ENCODE peak calls at places on chromosome 15, in five cellular contexts. W, A, D, F and Y are unnamed samples.

GRCh38 chr15:70792171-70792573 is 28.8 kb upstream of the UACA start:
- DNase-seq in W (peak; percentile 81), A (no peak), D (no peak), F (no peak), Y (peak; percentile 53)

GRCh38 chr15:67882487-67883227 is 42.8 kb upstream of the RNU6-1 start:
- DNase-seq in W (no peak), A (no peak), D (no peak), F (no peak), Y (peak; percentile 42)

GRCh38 chr15:38035701-38036100 is 101.3 kb downstream of the TMCO5A start:
- DNase-seq in W (peak; percentile 45), A (no peak), D (no peak), F (no peak), Y (no peak)

GRCh38 chr15:56393277-56393676 is 28.1 kb downstream of the TEX9 start:
- DNase-seq in W (no peak), A (no peak), D (no peak), F (no peak), Y (no peak)

GRCh38 chr15:34581043-34581365 is 2.4 kb downstream of the GOLGA8B start:
- DNase-seq in W (no peak), A (no peak), D (no peak), F (no peak), Y (no peak)

GRCh38 chr15:78477295-78477694 is 30.1 kb upstream of the HYKK start:
- DNase-seq in W (no peak), A (no peak), D (no peak), F (no peak), Y (no peak)

GRCh38 chr15:72846027-72846426 is 62.5 kb upstream of the ADPGK start:
- DNase-seq in W (peak; percentile 8), A (no peak), D (no peak), F (no peak), Y (peak; percentile 52)

GRCh38 chr15:35748105-35748504 is 202.1 kb upstream of the DPH6 start:
- DNase-seq in W (no peak), A (no peak), D (no peak), F (no peak), Y (no peak)

GRCh38 chr15:36362508-36362907 is 216.9 kb upstream of the CDIN1 start:
- DNase-seq in W (peak; percentile 63), A (no peak), D (no peak), F (no peak), Y (peak; percentile 23)

GRCh38 chr15:57559875-57560274 is 31.8 kb upstream of the MYZAP start:
- DNase-seq in W (peak; percentile 67), A (peak; percentile 55), D (peak; percentile 49), F (peak; percentile 48), Y (peak; percentile 48)

GRCh38 chr15:92952451-92952850 is 52.3 kb downstream of the CHD2 start:
- DNase-seq in W (no peak), A (no peak), D (no peak), F (no peak), Y (no peak)

GRCh38 chr15:64854041-64854440 is 12.3 kb downstream of the PLEKHO2 start:
- DNase-seq in W (no peak), A (no peak), D (no peak), F (no peak), Y (no peak)

GRCh38 chr15:96331942-96332853 is 1.7 kb downstream of the NR2F2 start:
- DNase-seq in W (peak; percentile 66), A (peak; percentile 70), D (no peak), F (no peak), Y (peak; percentile 62)